ENCODE peak calls at places on chromosomes 13 and 19, in six cellular contexts. M is CD8-positive, alpha-beta memory T cell; I is GM23248; Y is heart right ventricle; Z is left ventricle myocardium inferior; B is GM23338. U is an unnamed sample.

GRCh38 chr13:24162604-24163003 is 2.1 kb downstream of the SPATA13 start:
- DNase-seq in Y (no peak), M (no peak), I (no peak), B (no peak), Z (no peak), U (no peak)

GRCh38 chr19:54518844-54519243 is 16.2 kb downstream of the LAIR2 start:
- DNase-seq in I (no peak), Z (no peak), B (no peak), M (no peak), Y (peak; percentile 8), U (peak; percentile 80)

GRCh38 chr13:91135949-91136348 is 211.5 kb upstream of the MIR17HG start:
- DNase-seq in M (no peak), Y (no peak), I (no peak), B (no peak), Z (no peak), U (no peak)

GRCh38 chr13:52644108-52644507 is 1.9 kb downstream of the HNRNPA1L2 start:
- DNase-seq in Y (no peak), I (peak; percentile 39), B (no peak), M (no peak), Z (no peak), U (no peak)

GRCh38 chr13:71320452-71320851 is 546.6 kb downstream of the DACH1 start:
- DNase-seq in M (no peak), Y (no peak), I (peak; percentile 0), Z (no peak), B (peak; percentile 64), U (peak; percentile 15)

GRCh38 chr19:835201-835810 is 5.5 kb upstream of the PRTN3 start:
- DNase-seq in B (no peak), Z (no peak), M (no peak), I (no peak), Y (no peak), U (no peak)

GRCh38 chr19:45638930-45639729 is at the start of gene EML2:
- DNase-seq in I (peak; percentile 67), M (peak; percentile 31), B (peak; percentile 97), Z (peak; percentile 56), Y (no peak), U (no peak)

GRCh38 chr13:79405501-79405830 is 589 bp downstream of the RBM26 start:
- DNase-seq in M (no peak), I (peak; percentile 75), B (peak; percentile 44), Z (no peak), Y (no peak), U (no peak)

GRCh38 chr13:27542220-27542619 is 78.1 kb downstream of the LNX2 start:
- DNase-seq in M (no peak), B (no peak), Y (no peak), I (no peak), Z (no peak), U (no peak)

GRCh38 chr19:11387154-11388034 is 3.3 kb upstream of the EPOR start:
- DNase-seq in B (no peak), M (no peak), I (no peak), Z (no peak), Y (no peak), U (no peak)

GRCh38 chr13:109256866-109257760 is 529.3 kb downstream of the IRS2 start:
- DNase-seq in B (peak; percentile 21), Y (peak; percentile 27), M (no peak), Z (no peak), I (peak; percentile 97), U (no peak)

GRCh38 chr13:73259061-73259908 is 200.5 kb downstream of the KLF5 start:
- DNase-seq in Y (no peak), M (no peak), I (no peak), B (no peak), Z (no peak), U (no peak)

GRCh38 chr13:23748109-23748508 is 141.1 kb downstream of the MIPEP start:
- DNase-seq in Y (no peak), M (no peak), Z (no peak), B (no peak), I (no peak), U (no peak)

GRCh38 chr19:40668991-40669614 is 21.3 kb downstream of the NUMBL start:
- DNase-seq in Z (no peak), Y (no peak), B (no peak), M (no peak), I (no peak), U (no peak)

GRCh38 chr13:94006271-94006670 is 473.2 kb downstream of the DCT start:
- DNase-seq in I (no peak), M (no peak), Y (no peak), Z (no peak), B (peak; percentile 6), U (no peak)

DNA sequence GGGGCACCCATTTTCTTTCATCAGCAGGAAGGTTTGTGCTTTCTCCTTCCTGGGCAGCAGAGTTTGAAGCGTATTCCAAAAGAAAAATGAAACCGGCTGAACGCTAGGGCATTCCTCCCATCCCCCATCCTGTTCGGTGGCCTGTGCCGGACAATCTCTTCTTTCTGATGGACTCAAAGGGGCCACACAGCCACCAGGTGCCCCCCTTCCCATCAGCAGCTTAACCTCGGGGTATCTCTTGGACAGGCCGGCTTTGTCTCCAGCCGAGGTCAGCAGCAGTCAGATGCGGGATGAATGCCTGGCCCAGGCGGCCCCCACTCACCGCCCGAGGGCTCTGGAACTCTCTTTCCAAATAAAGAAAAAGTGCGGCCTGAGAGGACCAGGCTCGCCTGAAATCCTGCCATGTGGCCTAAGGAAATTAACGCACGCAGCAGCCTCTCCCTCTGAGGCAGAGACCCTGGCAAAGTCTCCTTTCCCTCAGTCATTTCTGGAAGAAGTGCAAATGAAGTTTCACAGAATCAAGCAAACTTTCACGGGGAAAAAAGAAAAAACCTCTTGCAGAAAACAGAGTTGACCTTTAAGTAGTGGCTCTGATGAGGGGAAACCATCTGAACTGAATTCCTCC is 67.8 kb downstream of the RASA3 start:
- DNase-seq in Z (peak; percentile 28), B (no peak), Y (peak; percentile 41), M (no peak), I (peak; percentile 66), U (no peak)
- H3K4me3 ChIP-seq in Z (peak overlapping the region; percentile 59), B (peak overlapping the region; percentile 30), Y (no peak overlapping the region), M (peak overlapping the region; percentile 74), I (peak overlapping the region; percentile 66), U (no peak overlapping the region)

GRCh38 chr13:39600766-39601165 is 2.2 kb downstream of the LHFPL6 start:
- DNase-seq in Z (peak; percentile 60), I (peak; percentile 33), Y (peak; percentile 73), B (peak; percentile 70), M (no peak), U (no peak)
- H3K4me3 ChIP-seq in Z (peak overlapping the region; percentile 85), I (peak overlapping the region; percentile 94), Y (peak overlapping the region; percentile 78), B (no peak overlapping the region), M (no peak overlapping the region), U (no peak overlapping the region)

GRCh38 chr13:26184791-26185250 is 37.3 kb downstream of the RNF6 start:
- DNase-seq in I (peak; percentile 82), M (peak; percentile 66), Y (peak; percentile 70), Z (peak; percentile 38), B (peak; percentile 65), U (peak; percentile 72)

GRCh38 chr13:26183416-26183815 is 38.7 kb downstream of the RNF6 start:
- DNase-seq in I (no peak), Y (no peak), Z (no peak), B (no peak), M (no peak), U (no peak)

GRCh38 chr13:26185720-26186119 is 36.4 kb downstream of the RNF6 start:
- DNase-seq in M (no peak), I (no peak), B (no peak), Y (no peak), Z (no peak), U (no peak)

GRCh38 chr13:26186141-26186870 is 35.8 kb downstream of the RNF6 start:
- DNase-seq in Z (peak; percentile 88), I (peak; percentile 92), M (peak; percentile 91), Y (peak; percentile 84), B (peak; percentile 97), U (peak; percentile 89)

GRCh38 chr13:26186995-26187394 is 35.1 kb downstream of the RNF6 start:
- DNase-seq in Z (no peak), M (no peak), B (peak; percentile 31), I (peak; percentile 29), Y (no peak), U (no peak)
- H3K4me3 ChIP-seq in Z (peak overlapping the region; percentile 72), M (peak overlapping the region; percentile 45), B (peak overlapping the region; percentile 54), I (peak overlapping the region; percentile 83), Y (peak overlapping the region; percentile 33), U (peak overlapping the region; percentile 53)

GRCh38 chr13:75705908-75706307 is 69.8 kb downstream of the LMO7 start:
- DNase-seq in Y (no peak), I (no peak), M (no peak), B (no peak), Z (no peak), U (no peak)

GRCh38 chr13:75703768-75704167 is 67.6 kb downstream of the LMO7 start:
- DNase-seq in B (no peak), Y (no peak), I (no peak), Z (no peak), M (no peak), U (no peak)

GRCh38 chr13:75704942-75705320 is 68.8 kb downstream of the LMO7 start:
- DNase-seq in Y (no peak), I (no peak), M (no peak), Z (no peak), B (peak; percentile 47), U (no peak)

GRCh38 chr13:75704194-75704941 is 68.2 kb downstream of the LMO7 start:
- DNase-seq in Y (no peak), Z (no peak), B (no peak), I (peak; percentile 50), M (no peak), U (no peak)

DNA sequence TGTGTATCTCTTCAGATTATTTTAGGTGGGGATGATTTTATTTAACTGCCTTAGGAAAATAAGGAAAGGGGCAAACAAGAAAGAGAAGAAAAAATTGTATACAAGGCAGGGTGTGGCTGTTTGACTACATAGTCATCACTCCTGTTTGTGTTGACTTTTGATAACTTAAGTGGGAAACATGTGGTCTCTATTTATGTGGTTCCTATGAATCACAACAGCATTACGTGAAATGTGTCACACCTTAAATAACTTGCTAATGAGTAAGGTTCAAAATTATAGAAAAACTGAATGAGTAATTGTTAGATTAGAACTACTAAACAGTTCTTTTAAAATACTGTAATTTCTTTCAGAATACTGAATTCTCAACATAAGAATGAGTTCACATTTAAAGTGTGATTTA is 69.3 kb downstream of the LMO7 start:
- DNase-seq in Y (no peak), Z (no peak), M (no peak), I (peak; percentile 89), B (no peak), U (no peak)
- H3K4me3 ChIP-seq in Y (no peak overlapping the region), Z (no peak overlapping the region), M (no peak overlapping the region), I (peak overlapping the region; percentile 57), B (no peak overlapping the region), U (no peak overlapping the region)

DNA sequence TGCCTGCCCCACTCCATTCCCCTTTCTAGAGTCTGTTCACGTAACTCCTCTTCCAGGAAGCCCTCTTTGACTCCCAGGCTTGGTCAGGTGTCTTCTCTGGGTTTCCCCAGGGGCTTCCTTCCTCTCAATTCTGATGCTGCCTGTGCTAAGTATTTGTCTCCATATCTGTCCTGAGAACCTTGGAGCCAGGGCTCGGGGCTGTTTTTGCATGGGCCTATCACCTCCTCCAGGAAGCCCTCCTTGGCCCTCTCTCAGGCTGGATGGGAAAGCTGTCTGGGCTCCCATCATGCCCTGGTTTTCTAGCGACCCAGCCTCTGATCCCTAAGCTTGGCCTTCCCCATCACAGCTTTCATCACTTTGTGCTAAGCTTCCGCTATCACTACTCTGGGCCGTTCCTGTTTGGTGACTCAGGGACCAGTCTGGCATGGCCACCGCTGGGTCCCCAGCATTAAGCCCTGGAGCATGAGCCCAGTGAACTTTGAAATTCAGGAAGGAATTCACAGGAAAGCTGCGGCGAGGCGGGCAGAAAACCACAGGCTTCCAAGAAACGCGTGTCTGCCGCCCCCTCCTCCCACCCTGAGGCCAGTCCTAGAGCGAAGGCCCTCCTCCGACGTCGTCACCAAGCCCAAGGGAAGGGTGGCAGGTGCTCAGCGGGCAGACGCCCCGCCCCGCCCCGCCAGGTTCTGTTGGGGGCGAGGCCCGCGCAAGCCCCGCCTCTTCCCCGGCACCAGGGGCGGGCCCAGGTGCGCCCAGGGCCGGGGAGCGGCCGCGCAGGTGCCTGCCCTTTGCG is 482 bp upstream of the SPINT2 start:
- DNase-seq in Z (no peak), M (peak; percentile 69), I (peak; percentile 64), B (peak; percentile 93), Y (no peak), U (peak; percentile 23)
- H3K4me3 ChIP-seq in Z (peak overlapping the region; percentile 72), M (peak overlapping the region; percentile 55), I (peak overlapping the region; percentile 57), B (peak overlapping the region; percentile 96), Y (peak overlapping the region; percentile 53), U (peak overlapping the region; percentile 64)

U was measured in Jurkat, Clone E6-1.